ENCODE peak calls at places on chromosomes 11 and 22, in five cellular contexts. L is fibroblast of lung, W is H1, E is body of pancreas, Y is ovary. N is an unnamed sample.
A peak's percentile ranks its signal among the peaks of the same experiment; 100 is the strongest.

GRCh38 chr11:95950905-95951304 is 27.0 kb upstream of the MTMR2 start:
- DNase-seq in L (no peak), W (no peak), Y (no peak), E (no peak), N (no peak)

GRCh38 chr22:19062139-19062789 is 59.9 kb downstream of the DGCR2 start:
- DNase-seq in E (peak; percentile 77), Y (no peak), L (no peak), W (no peak), N (no peak)

GRCh38 chr22:17103351-17103750 is 17.8 kb downstream of the TMEM121B start:
- DNase-seq in Y (no peak), E (no peak), W (no peak), L (no peak), N (no peak)

GRCh38 chr11:130947889-130948288 is 31.6 kb upstream of the SNX19 start:
- DNase-seq in L (peak; percentile 10), E (no peak), Y (no peak), W (no peak), N (no peak)

GRCh38 chr11:126929186-126930085 is 71.1 kb downstream of the KIRREL3 start:
- DNase-seq in W (no peak), E (no peak), L (peak; percentile 94), Y (no peak), N (no peak)

GRCh38 chr11:117705866-117706265 is 91.2 kb downstream of the DSCAML1 start:
- DNase-seq in E (no peak), W (no peak), Y (no peak), L (no peak), N (no peak)

GRCh38 chr22:44755956-44756361 is 3.6 kb downstream of the ARHGAP8 start:
- DNase-seq in W (no peak), L (no peak), Y (no peak), E (peak; percentile 75), N (no peak)

GRCh38 chr11:108589136-108589535 is 4.4 kb downstream of the EXPH5 start:
- DNase-seq in L (no peak), Y (no peak), W (no peak), E (no peak), N (no peak)

GRCh38 chr11:27699926-27700350 is 317 bp downstream of the BDNF start:
- DNase-seq in E (peak; percentile 9), W (no peak), L (no peak), Y (no peak), N (no peak)

GRCh38 chr11:8801121-8801520 is 109.9 kb upstream of the AKIP1 start:
- DNase-seq in W (no peak), L (no peak), E (no peak), Y (no peak), N (no peak)

GRCh38 chr11:8802263-8802662 is 108.7 kb upstream of the AKIP1 start:
- DNase-seq in L (no peak), W (no peak), Y (no peak), E (no peak), N (no peak)

GRCh38 chr11:8803973-8804372 is 107.0 kb upstream of the AKIP1 start:
- DNase-seq in W (no peak), E (no peak), L (no peak), Y (no peak), N (no peak)

GRCh38 chr11:8799273-8799672 is 111.7 kb upstream of the AKIP1 start:
- DNase-seq in W (no peak), Y (no peak), E (no peak), L (no peak), N (no peak)

GRCh38 chr11:8800498-8801110 is 110.4 kb upstream of the AKIP1 start:
- DNase-seq in L (no peak), E (no peak), Y (no peak), W (no peak), N (no peak)
- H3K4me1 ChIP-seq in L (no peaks in the 10 kb centered on the region), E (peaks cover 62% of the 10 kb centered on the region), Y (peaks cover 22% of the 10 kb centered on the region), W (no peaks in the 10 kb centered on the region), N (no peaks in the 10 kb centered on the region)

GRCh38 chr11:73591050-73591449 is 6.9 kb downstream of the FAM168A start:
- DNase-seq in E (no peak), W (no peak), L (no peak), Y (no peak), N (no peak)
- H3K4me1 ChIP-seq in E (peaks cover 7% of the 10 kb centered on the region), W (no peaks in the 10 kb centered on the region), L (no peaks in the 10 kb centered on the region), Y (peaks cover 2% of the 10 kb centered on the region), N (peaks cover 14% of the 10 kb centered on the region)

GRCh38 chr11:72745925-72746550 is 6.2 kb downstream of the ARAP1 start:
- DNase-seq in W (no peak), Y (no peak), L (no peak), E (no peak), N (no peak)
- H3K4me1 ChIP-seq in W (peaks cover 8% of the 10 kb centered on the region), Y (no peaks in the 10 kb centered on the region), L (peaks cover 8% of the 10 kb centered on the region), E (peaks cover 13% of the 10 kb centered on the region), N (peaks cover 17% of the 10 kb centered on the region)

DNA sequence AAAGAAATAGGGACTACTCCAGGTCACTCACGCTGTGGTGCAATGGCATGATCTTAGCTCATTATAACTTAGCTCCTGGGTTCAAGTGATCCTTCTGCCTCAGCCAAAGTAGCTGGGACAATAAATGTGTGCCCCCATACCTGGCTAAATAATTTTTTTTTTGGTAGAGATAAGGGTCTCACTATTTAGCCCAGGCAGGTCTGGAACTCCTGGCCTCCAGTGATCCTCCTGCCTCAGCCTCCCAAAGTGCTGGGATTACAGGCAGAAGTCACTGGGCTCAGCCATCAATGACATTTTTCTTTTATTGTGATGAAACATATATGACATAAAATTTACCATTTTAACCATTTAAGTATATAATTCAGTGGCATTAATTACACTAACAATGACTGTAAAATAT is 10.6 kb downstream of the SLC5A4 start:
- DNase-seq in L (no peak), Y (no peak), W (no peak), E (no peak), N (no peak)
- H3K4me1 ChIP-seq in L (no peaks in the 10 kb centered on the region), Y (no peaks in the 10 kb centered on the region), W (no peaks in the 10 kb centered on the region), E (no peaks in the 10 kb centered on the region), N (no peaks in the 10 kb centered on the region)

GRCh38 chr22:41099036-41099435 is 6.6 kb downstream of the EP300 start:
- DNase-seq in W (no peak), L (no peak), E (no peak), Y (no peak), N (no peak)
- H3K4me1 ChIP-seq in W (no peaks in the 10 kb centered on the region), L (peaks cover 4% of the 10 kb centered on the region), E (peaks cover 74% of the 10 kb centered on the region), Y (peaks cover 19% of the 10 kb centered on the region), N (peaks cover 15% of the 10 kb centered on the region)

GRCh38 chr11:121575250-121575962 is 122.6 kb upstream of the SORL1-AS1 start:
- DNase-seq in Y (peak; percentile 93), L (peak; percentile 51), W (no peak), E (peak; percentile 33), N (no peak)
- H3K4me1 ChIP-seq in Y (peaks cover 2% of the 10 kb centered on the region), L (peaks cover 3% of the 10 kb centered on the region), W (no peaks in the 10 kb centered on the region), E (no peaks in the 10 kb centered on the region), N (no peaks in the 10 kb centered on the region)